ENCODE peak calls at places on chromosomes 7 and 10, in seven cellular contexts. M is transverse colon; E is H7; L is K562; B is bronchial epithelial cell; C is CD4-positive, alpha-beta memory T cell; F is vagina. G is an unnamed sample. For H3K36me3, the result is how much of the 10 kb centered on the place peaks cover.

GRCh38 chr7:118626739-118627138 is 402.2 kb downstream of the ANKRD7 start:
- DNase-seq in M (no peak), E (no peak), L (no peak), B (peak), C (no peak), F (no peak), G (no peak)

GRCh38 chr10:50152792-50153272 is 85.1 kb downstream of the WASHC2A start:
- DNase-seq in M (no peak), E (peak), L (peak), B (no peak), C (no peak), F (no peak), G (no peak)

GRCh38 chr10:91887075-91887899 is 22.0 kb downstream of the FGFBP3 start:
- DNase-seq in M (peak), E (peak), L (no peak), B (no peak), C (peak), F (no peak), G (peak)

GRCh38 chr7:130409067-130409721 is 28.9 kb downstream of the CPA1 start:
- DNase-seq in M (no peak), E (no peak), L (no peak), B (no peak), C (no peak), F (no peak), G (no peak)

GRCh38 chr10:47335906-47336305 is 12.3 kb upstream of the RBP3 start:
- DNase-seq in M (no peak), E (no peak), L (no peak), B (no peak), C (no peak), F (no peak), G (no peak)

GRCh38 chr7:23410446-23411183 is 59.7 kb downstream of the IGF2BP3 start:
- DNase-seq in M (no peak), E (no peak), L (no peak), B (no peak), C (no peak), F (no peak), G (no peak)

GRCh38 chr10:10778959-10779358 is 238.7 kb upstream of the CELF2 start:
- DNase-seq in M (no peak), E (no peak), L (no peak), B (peak), C (no peak), F (no peak), G (no peak)

GRCh38 chr7:88260700-88261099 is 40.9 kb upstream of the SRI start:
- DNase-seq in M (no peak), E (no peak), L (no peak), B (no peak), C (no peak), F (no peak), G (no peak)

GRCh38 chr7:43700646-43701501 is 28.4 kb downstream of the COA1 start:
- DNase-seq in M (no peak), E (no peak), L (no peak), B (no peak), C (no peak), F (no peak), G (no peak)

GRCh38 chr7:94393251-94393758 is 1.4 kb upstream of the COL1A2 start:
- DNase-seq in M (no peak), E (no peak), L (no peak), B (no peak), C (no peak), F (no peak), G (peak)

GRCh38 chr10:2019803-2020202 is 282.5 kb upstream of the ADARB2 start:
- DNase-seq in M (no peak), E (no peak), L (no peak), B (no peak), C (no peak), F (no peak), G (no peak)

GRCh38 chr10:133309111-133309719 is 501 bp downstream of the ZNF511 start:
- DNase-seq in M (peak), E (peak), L (peak), B (peak), C (peak), F (no peak), G (peak)

GRCh38 chr7:73984481-73985205 is 43.3 kb upstream of the ELN start:
- DNase-seq in M (no peak), E (no peak), L (no peak), B (no peak), C (no peak), F (no peak), G (no peak)

GRCh38 chr7:121262221-121262620 is 66.6 kb upstream of the WNT16 start:
- DNase-seq in M (no peak), E (no peak), L (no peak), B (no peak), C (no peak), F (no peak), G (no peak)

GRCh38 chr7:54115028-54115763 is 427.0 kb upstream of the VSTM2A start:
- DNase-seq in M (no peak), E (no peak), L (no peak), B (no peak), C (no peak), F (no peak), G (no peak)

GRCh38 chr7:16353226-16353625 is 68.1 kb downstream of the CRPPA start:
- DNase-seq in M (no peak), E (no peak), L (no peak), B (no peak), C (no peak), F (no peak), G (no peak)

GRCh38 chr10:22010973-22011408 is 7.5 kb upstream of the DNAJC1 start:
- DNase-seq in M (no peak), E (no peak), L (no peak), B (peak), C (peak), F (no peak), G (no peak)

GRCh38 chr7:95340491-95340890 is 16.2 kb upstream of the PON1 start:
- DNase-seq in M (no peak), E (no peak), L (no peak), B (no peak), C (no peak), F (no peak), G (no peak)

GRCh38 chr10:109592391-109592790 is 330.9 kb downstream of the XPNPEP1 start:
- DNase-seq in M (no peak), E (no peak), L (no peak), B (no peak), C (no peak), F (no peak), G (no peak)

GRCh38 chr7:18770852-18771251 is 275.3 kb downstream of the HDAC9 start:
- DNase-seq in M (no peak), E (no peak), L (no peak), B (no peak), C (no peak), F (no peak), G (no peak)

GRCh38 chr10:119783665-119784027 is 57.8 kb downstream of the INPP5F start:
- DNase-seq in M (no peak), E (no peak), L (no peak), B (no peak), C (no peak), F (no peak), G (no peak)

GRCh38 chr10:69645296-69645665 is 15.2 kb downstream of the FAM241B start:
- DNase-seq in M (no peak), E (peak), L (no peak), B (no peak), C (no peak), F (no peak), G (no peak)

DNA sequence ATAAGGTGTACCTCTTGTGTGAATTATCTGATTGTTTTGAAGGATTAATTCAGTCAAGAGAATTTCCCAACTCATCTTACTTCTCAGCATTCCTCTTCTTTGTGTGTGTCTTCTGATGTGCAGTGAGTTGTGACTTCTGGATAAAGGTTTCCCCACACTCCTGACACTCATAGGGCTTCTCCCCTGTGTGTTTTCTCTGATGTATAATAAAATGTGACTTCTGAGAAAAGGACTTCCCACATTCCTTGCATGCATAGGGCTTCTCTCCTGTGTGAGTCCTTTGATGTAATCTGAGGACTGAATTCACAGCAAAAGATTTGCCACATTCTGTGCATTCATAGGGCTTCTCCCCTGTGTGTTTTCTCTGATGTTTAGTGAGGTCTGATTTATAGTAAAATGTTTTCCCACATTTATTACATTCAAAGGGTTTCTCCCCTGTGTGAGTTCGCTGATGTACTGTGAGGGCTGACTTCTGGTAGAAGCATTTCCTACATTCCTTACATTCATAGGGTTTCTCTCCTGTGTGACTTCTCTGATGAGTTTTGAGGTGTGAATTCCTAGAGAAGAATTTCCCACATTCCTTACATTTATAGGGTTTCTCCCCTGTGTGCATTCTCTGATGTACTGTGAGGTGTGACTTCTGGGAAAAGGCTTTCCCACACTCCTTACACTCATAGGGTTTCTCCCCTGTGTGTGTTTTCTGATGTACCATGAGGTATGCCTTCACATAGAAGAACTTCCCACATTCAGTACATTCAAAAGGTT is 24.2 kb downstream of the ZNF25 start:
- DNase-seq in M (no peak), E (no peak), L (no peak), B (no peak), C (no peak), F (no peak), G (no peak)
- H3K36me3 ChIP-seq in M (under half), E (under half), L (under half), B (under half), C (under half), F (under half), G (half or more)

DNA sequence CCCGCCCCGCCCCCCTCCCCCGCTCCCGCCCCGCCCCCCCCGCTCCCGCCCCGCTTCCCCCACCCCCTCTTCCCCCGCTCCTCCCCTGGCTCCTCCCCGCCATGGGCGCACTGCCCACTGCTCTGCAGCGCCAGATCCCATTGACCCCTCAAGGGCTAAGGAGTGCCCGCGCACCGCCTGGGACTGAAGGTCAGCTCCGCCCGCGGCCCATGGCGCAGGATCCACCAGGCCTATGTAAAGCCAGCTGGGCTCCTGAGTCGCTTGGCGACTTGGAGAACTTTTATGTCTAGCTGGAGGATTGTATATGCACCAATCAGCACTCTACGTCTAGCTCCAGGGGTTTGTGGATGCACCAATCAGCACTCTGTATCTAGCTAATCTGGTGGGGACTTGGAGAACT is 16.2 kb upstream of the ACBD5 start:
- DNase-seq in M (no peak), E (peak), L (no peak), B (no peak), C (no peak), F (no peak), G (no peak)
- H3K36me3 ChIP-seq in M (under half), E (under half), L (under half), B (under half), C (under half), F (under half), G (under half)

DNA sequence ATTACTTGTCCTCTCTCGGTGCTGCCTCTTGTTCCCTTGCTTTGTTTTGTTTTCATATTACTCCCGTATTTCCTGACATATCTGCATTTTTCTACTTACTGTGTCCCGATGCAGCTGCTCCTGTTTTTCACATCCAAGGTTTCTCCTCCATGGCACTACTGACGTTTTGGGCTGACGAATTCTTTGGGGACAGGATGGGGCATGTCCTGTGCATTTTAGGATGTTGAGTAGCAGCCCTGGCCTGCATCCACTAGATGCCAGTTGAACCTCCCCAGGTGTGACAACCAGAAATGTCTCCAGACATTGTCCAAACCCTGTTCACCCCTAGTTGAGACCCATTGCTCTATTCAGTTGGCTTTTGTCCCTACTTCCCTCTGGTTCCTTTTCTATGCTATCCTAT is 12.4 kb downstream of the ZNF789 start:
- DNase-seq in M (no peak), E (no peak), L (no peak), B (peak), C (no peak), F (no peak), G (no peak)
- H3K36me3 ChIP-seq in M (under half), E (under half), L (half or more), B (under half), C (under half), F (under half), G (half or more)

GRCh38 chr7:40619647-40620046 is 484.8 kb downstream of the SUGCT start:
- DNase-seq in M (no peak), E (no peak), L (no peak), B (no peak), C (no peak), F (no peak), G (no peak)

GRCh38 chr7:40622830-40623507 is 488.2 kb downstream of the SUGCT start:
- DNase-seq in M (no peak), E (no peak), L (no peak), B (no peak), C (no peak), F (no peak), G (no peak)

GRCh38 chr7:40621592-40621998 is 486.8 kb downstream of the SUGCT start:
- DNase-seq in M (no peak), E (no peak), L (no peak), B (no peak), C (no peak), F (no peak), G (no peak)

GRCh38 chr7:40623863-40624262 is 489.1 kb downstream of the SUGCT start:
- DNase-seq in M (no peak), E (no peak), L (no peak), B (no peak), C (no peak), F (no peak), G (no peak)
- H3K36me3 ChIP-seq in M (under half), E (under half), L (under half), B (under half), C (under half), F (under half), G (under half)

GRCh38 chr10:96625173-96625572 is 38.4 kb upstream of the TM9SF3 start:
- DNase-seq in M (no peak), E (no peak), L (no peak), B (no peak), C (no peak), F (no peak), G (no peak)
- H3K36me3 ChIP-seq in M (under half), E (under half), L (under half), B (under half), C (under half), F (under half), G (under half)

DNA sequence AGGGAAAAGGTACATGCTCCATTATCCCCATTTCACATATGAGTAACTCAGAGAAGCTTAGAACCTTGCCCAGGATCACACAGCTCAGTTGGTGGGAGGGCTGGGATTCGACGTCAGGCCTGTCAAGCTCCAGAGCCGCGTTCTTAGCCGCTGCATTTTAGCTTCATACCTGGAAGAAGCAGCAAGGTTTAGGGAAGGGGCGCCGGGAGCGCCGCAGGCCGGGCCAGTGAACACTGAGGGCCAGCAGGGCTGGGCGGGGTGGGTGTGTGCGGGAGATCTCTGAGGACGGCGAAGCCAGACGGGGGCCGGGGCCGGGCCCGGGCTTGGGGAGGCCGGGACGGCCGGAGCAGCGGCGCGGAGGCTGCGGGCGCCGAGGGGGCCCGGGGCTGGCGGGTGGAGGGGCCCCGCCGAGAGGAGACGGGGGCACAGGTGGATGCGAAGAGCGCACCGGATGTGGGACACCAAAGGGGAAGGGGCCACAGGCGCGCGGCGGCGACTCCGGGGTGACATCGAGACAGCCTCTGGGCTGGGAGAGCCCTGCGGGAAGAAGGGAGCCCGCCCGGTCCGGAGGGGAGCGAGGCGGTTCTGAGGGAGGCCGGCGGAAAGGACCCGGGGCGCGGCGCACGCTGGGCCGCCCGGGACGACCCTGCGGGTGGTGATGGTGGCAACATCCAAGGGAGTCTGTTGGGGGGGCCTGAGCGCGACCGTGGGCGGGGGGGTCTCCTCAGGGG is 498 bp downstream of the NDST2 start:
- DNase-seq in M (peak), E (peak), L (peak), B (peak), C (peak), F (no peak), G (no peak)
- H3K36me3 ChIP-seq in M (under half), E (under half), L (half or more), B (under half), C (under half), F (under half), G (half or more)

GRCh38 chr10:89707372-89707771 is 6.0 kb downstream of the KIF20B start:
- DNase-seq in M (no peak), E (no peak), L (no peak), B (no peak), C (no peak), F (no peak), G (no peak)
- H3K36me3 ChIP-seq in M (under half), E (under half), L (under half), B (under half), C (under half), F (under half), G (under half)

GRCh38 chr7:114402866-114403635 is 11.6 kb upstream of the FOXP2 start:
- DNase-seq in M (no peak), E (no peak), L (no peak), B (no peak), C (no peak), F (no peak), G (no peak)
- H3K36me3 ChIP-seq in M (under half), E (under half), L (under half), B (under half), C (under half), F (under half), G (under half)

G was measured in neuronal stem cell.